ENCODE peak calls at places on chromosomes 6 and 20, in ten cellular contexts. A, V, R, J, X, S, L, Q, O and T are unnamed samples. For H3K4me1 and H3K36me3, the result is how much of the 10 kb centered on the place peaks cover.

GRCh38 chr6:47106216-47106615 is 64.1 kb upstream of the ADGRF1 start:
- DNase-seq in S (no peak), L (no peak), X (no peak), J (no peak), V (no peak), R (peak), A (no peak), Q (no peak), O (no peak), T (no peak)

GRCh38 chr6:8391934-8392333 is 43.4 kb downstream of the SLC35B3 start:
- DNase-seq in L (no peak), S (no peak), J (no peak), Q (no peak), O (no peak), V (no peak), A (no peak), X (no peak), R (no peak), T (no peak)

GRCh38 chr6:147911686-147912085 is 403.2 kb downstream of the SAMD5 start:
- DNase-seq in A (no peak), V (no peak), R (no peak), X (no peak), S (no peak), Q (no peak), O (no peak), L (no peak), J (no peak), T (no peak)

GRCh38 chr6:10248378-10248843 is 166.5 kb downstream of the TFAP2A start:
- DNase-seq in Q (peak), O (no peak), S (no peak), X (no peak), L (no peak), J (no peak), V (no peak), A (no peak), R (no peak), T (peak)

GRCh38 chr6:12283904-12284303 is 6.3 kb upstream of the EDN1 start:
- DNase-seq in X (no peak), O (no peak), A (no peak), S (no peak), L (no peak), Q (no peak), R (no peak), J (no peak), V (no peak), T (no peak)

GRCh38 chr6:9527679-9528286 is 887.1 kb downstream of the TFAP2A start:
- DNase-seq in J (no peak), A (no peak), Q (no peak), R (no peak), V (no peak), O (no peak), L (no peak), S (no peak), X (no peak), T (no peak)

GRCh38 chr6:150189176-150189575 is 46.3 kb downstream of the PPP1R14C start:
- DNase-seq in L (no peak), Q (no peak), A (no peak), O (no peak), V (no peak), R (no peak), S (no peak), X (no peak), J (no peak), T (no peak)

GRCh38 chr6:113276631-113277030 is 580.5 kb upstream of the MARCKS start:
- DNase-seq in J (no peak), X (no peak), O (no peak), R (no peak), L (no peak), A (no peak), Q (no peak), V (no peak), S (no peak), T (no peak)

GRCh38 chr6:34243131-34243771 is 5.6 kb downstream of the SMIM29 start:
- DNase-seq in O (no peak), A (no peak), L (peak), J (no peak), R (peak), V (peak), X (peak), Q (no peak), S (no peak), T (no peak)

DNA sequence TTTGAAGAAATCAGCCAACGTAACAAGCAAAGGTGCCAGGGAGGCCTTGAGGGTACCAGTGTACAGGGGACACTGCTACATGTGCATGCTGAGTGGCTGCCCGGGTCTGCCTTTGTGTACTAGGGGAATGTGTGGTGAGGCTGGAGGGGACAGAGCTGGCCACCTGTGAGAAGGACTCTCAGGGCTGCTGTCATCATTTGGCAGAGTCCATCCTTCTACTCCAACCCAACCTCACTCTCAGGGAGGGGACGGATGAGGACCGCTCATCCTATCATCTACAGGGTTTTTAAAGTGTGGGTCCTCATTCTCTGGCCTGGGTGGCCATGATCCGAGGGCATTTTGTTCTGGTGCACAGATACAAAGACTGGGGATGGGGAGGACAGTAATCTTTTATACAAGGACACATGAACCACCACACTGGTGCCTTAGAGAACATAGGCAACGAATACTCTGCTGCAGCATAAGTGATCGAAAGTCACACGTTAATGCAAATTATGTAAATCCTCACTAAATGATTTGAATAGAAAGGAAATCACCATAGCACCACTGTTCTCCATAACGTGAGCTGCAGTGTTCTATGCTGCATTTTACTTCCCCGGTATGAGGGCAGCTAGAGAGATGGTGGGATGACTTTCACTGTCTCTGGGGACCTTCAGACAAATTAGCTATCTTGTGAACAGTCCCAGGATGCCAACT is 181.4 kb downstream of the GMPR start:
- DNase-seq in J (no peak), L (no peak), X (no peak), Q (no peak), V (no peak), O (no peak), A (no peak), R (no peak), S (no peak), T (no peak)
- H3K4me1 ChIP-seq in J (under half), L (under half), X (under half), Q (under half), V (under half), O (under half), A (under half), R (under half), S (under half), T (under half)

GRCh38 chr6:75656479-75656878 is 54.8 kb downstream of the SENP6 start:
- DNase-seq in J (no peak), Q (no peak), S (no peak), L (no peak), X (no peak), O (no peak), A (no peak), R (no peak), V (no peak), T (no peak)
- H3K36me3 ChIP-seq in J (half or more), Q (under half), S (under half), L (under half), X (under half), O (under half), A (under half), R (half or more), V (under half), T (under half)

GRCh38 chr6:118896339-118897136 is 2.6 kb downstream of the ASF1A start:
- DNase-seq in X (no peak), O (peak), V (no peak), J (no peak), S (peak), R (peak), A (no peak), L (no peak), Q (peak), T (no peak)
- H3K4me3 ChIP-seq in X (no peak), O (peak), V (no peak), J (no peak), S (peak), R (peak), A (peak), L (no peak), Q (peak), T (peak)

GRCh38 chr6:15441982-15442381 is 196.1 kb downstream of the JARID2 start:
- DNase-seq in O (no peak), A (no peak), V (no peak), L (no peak), S (no peak), R (no peak), X (no peak), J (no peak), Q (no peak), T (no peak)
- H3K4me1 ChIP-seq in O (under half), A (half or more), V (under half), L (under half), S (under half), R (under half), X (half or more), J (half or more), Q (under half), T (under half)

GRCh38 chr6:18245079-18245478 is 19.3 kb downstream of the DEK start:
- DNase-seq in R (no peak), L (no peak), S (no peak), X (no peak), O (no peak), Q (no peak), A (no peak), V (no peak), J (no peak), T (no peak)

GRCh38 chr6:18245642-18246041 is 18.7 kb downstream of the DEK start:
- DNase-seq in A (no peak), J (no peak), O (no peak), X (no peak), Q (no peak), V (no peak), R (no peak), L (no peak), S (no peak), T (no peak)

GRCh38 chr6:18246205-18246604 is 18.1 kb downstream of the DEK start:
- DNase-seq in V (no peak), Q (no peak), L (no peak), O (no peak), X (no peak), S (no peak), J (no peak), A (no peak), R (no peak), T (no peak)

GRCh38 chr6:18247002-18247401 is 17.3 kb downstream of the DEK start:
- DNase-seq in A (no peak), L (no peak), X (no peak), V (no peak), O (no peak), Q (no peak), S (no peak), J (no peak), R (no peak), T (no peak)

DNA sequence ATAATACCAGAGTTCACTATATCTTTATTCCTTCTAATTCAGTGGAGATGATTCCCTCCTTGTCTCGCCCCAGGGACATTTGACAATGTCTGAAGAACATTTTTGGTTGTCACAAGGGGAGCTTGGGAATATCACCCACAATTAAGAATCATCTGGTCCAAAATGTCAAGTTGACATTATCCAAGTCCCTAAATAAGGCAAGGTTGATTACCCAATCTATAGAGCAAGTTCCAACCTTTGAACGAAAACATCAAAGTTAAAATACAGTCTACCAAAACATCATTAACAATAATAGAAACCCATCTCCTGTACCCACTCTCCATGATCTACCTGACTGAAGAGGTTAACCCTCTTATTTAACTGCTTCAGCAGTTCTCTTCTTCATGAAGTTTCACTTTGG is 15.6 kb downstream of the DEK start:
- DNase-seq in R (no peak), L (no peak), J (no peak), V (no peak), Q (no peak), S (no peak), O (no peak), A (no peak), X (no peak), T (no peak)
- H3K36me3 ChIP-seq in R (half or more), L (under half), J (half or more), V (half or more), Q (under half), S (under half), O (half or more), A (under half), X (under half), T (half or more)

GRCh38 chr6:6723792-6724318 is 135.3 kb downstream of the LY86 start:
- DNase-seq in J (no peak), L (no peak), V (no peak), O (peak), S (no peak), R (no peak), A (no peak), X (no peak), Q (no peak), T (no peak)

GRCh38 chr6:6724319-6725119 is 136.0 kb downstream of the LY86 start:
- DNase-seq in J (peak), Q (peak), V (peak), L (peak), X (peak), A (peak), S (peak), R (peak), O (peak), T (peak)

GRCh38 chr6:6723316-6723715 is 134.8 kb downstream of the LY86 start:
- DNase-seq in L (no peak), V (no peak), A (no peak), S (no peak), Q (no peak), J (no peak), R (no peak), X (no peak), O (no peak), T (no peak)

GRCh38 chr6:6722195-6722594 is 133.7 kb downstream of the LY86 start:
- DNase-seq in O (no peak), Q (no peak), V (no peak), S (no peak), L (no peak), X (no peak), A (no peak), R (no peak), J (no peak), T (no peak)

DNA sequence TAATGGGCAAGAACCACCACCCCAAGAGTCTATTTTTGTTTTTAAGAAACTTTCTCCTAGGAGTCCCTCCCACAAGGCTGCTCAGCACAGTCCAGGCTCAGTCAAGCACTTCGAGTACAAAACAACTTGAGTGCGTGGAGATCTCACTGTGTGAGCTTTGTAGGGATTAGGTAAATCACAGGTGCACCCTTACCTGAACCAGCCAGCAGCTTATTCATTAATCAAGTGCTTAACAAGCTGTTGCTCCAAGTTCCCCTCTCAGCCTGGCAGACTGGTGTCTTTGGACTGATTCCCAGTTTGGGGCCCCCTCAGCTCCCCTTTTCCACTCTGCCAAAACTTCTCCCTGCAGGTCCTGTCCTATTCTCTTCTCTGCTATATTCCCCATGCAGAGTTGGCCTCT is 133.1 kb downstream of the LY86 start:
- DNase-seq in A (no peak), S (no peak), R (no peak), L (no peak), Q (no peak), V (no peak), J (no peak), X (no peak), O (no peak), T (no peak)
- H3K4me3 ChIP-seq in A (no peak), S (no peak), R (no peak), L (no peak), Q (no peak), V (no peak), J (no peak), X (no peak), O (no peak), T (no peak)

GRCh38 chr20:2299301-2299700 is 3.5 kb downstream of the TGM3 start:
- DNase-seq in O (no peak), L (no peak), S (no peak), Q (no peak), A (no peak), V (peak), X (peak), R (no peak), J (no peak), T (no peak)
- H3K4me1 ChIP-seq in O (under half), L (under half), S (under half), Q (under half), A (under half), V (under half), X (under half), R (under half), J (under half), T (under half)

GRCh38 chr20:32449890-32450401 is 91.8 kb downstream of the ASXL1 start:
- DNase-seq in R (no peak), X (no peak), O (no peak), A (no peak), J (no peak), V (no peak), L (peak), Q (no peak), S (no peak), T (no peak)
- H3K36me3 ChIP-seq in R (half or more), X (under half), O (half or more), A (under half), J (under half), V (under half), L (under half), Q (under half), S (under half), T (under half)

DNA sequence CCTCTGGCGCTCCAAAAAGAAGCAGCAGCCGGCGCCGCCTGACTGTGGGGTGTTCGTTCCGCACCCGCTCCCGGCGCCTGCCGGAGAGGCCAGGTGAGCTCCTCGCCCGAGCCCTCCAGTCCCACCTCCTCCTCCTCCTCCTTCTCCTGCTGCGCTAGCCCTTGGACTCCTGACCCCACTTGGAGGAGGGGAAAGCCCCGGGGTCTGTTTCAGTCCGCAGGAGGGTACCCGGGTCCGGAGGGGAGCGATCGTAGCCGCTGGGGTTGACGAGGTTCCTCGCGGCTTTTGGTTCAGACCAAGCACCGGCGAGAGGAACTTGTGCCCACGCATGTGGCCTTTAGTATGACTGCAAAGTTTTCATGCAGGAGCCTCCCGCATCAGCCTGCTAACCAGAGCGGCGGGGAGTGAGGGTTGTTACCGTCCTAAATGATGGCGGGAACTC is 493 bp downstream of the CRYBG1 start:
- DNase-seq in R (peak), V (no peak), A (peak), S (peak), O (no peak), X (peak), Q (peak), J (peak), L (peak), T (peak)
- H3K4me3 ChIP-seq in R (peak), V (peak), A (peak), S (peak), O (peak), X (peak), Q (peak), J (peak), L (peak), T (peak)